ENCODE peak calls at places on chromosomes 12 and 14, in six cellular contexts. One of them, this sample, is unnamed. For H3K9me3, the result is how much of the 10 kb centered on the place peaks cover.

GRCh38 chr12:115998119-115998633 is 279.3 kb downstream of the MED13L start:
- DNase-seq in trophoblast cell: peak
- DNase-seq in H1: peak
- DNase-seq in H9: peak
- DNase-seq in IMR-90: peak
- DNase-seq in mesenchymal stem cell: peak
- DNase-seq in this sample: peak

GRCh38 chr12:113232232-113232615 is 11.0 kb downstream of the TPCN1 start:
- DNase-seq in trophoblast cell: no peak
- DNase-seq in H1: no peak
- DNase-seq in H9: no peak
- DNase-seq in IMR-90: no peak
- DNase-seq in mesenchymal stem cell: no peak
- DNase-seq in this sample: no peak

GRCh38 chr14:90273532-90273931 is 17.2 kb downstream of the PSMC1 start:
- DNase-seq in trophoblast cell: no peak
- DNase-seq in H1: no peak
- DNase-seq in H9: no peak
- DNase-seq in IMR-90: no peak
- DNase-seq in mesenchymal stem cell: no peak
- DNase-seq in this sample: no peak

GRCh38 chr12:121754836-121755235 is 38.7 kb downstream of the RHOF start:
- DNase-seq in trophoblast cell: no peak
- DNase-seq in H1: no peak
- DNase-seq in H9: no peak
- DNase-seq in IMR-90: no peak
- DNase-seq in mesenchymal stem cell: no peak
- DNase-seq in this sample: no peak

GRCh38 chr12:66636771-66637170 is 42.1 kb downstream of the GRIP1 start:
- DNase-seq in trophoblast cell: no peak
- DNase-seq in H1: no peak
- DNase-seq in H9: no peak
- DNase-seq in IMR-90: no peak
- DNase-seq in mesenchymal stem cell: peak
- DNase-seq in this sample: no peak

GRCh38 chr14:24236689-24237462 is 4.1 kb downstream of the GMPR2 start:
- DNase-seq in trophoblast cell: no peak
- DNase-seq in H1: no peak
- DNase-seq in H9: no peak
- DNase-seq in IMR-90: no peak
- DNase-seq in mesenchymal stem cell: no peak
- DNase-seq in this sample: no peak

GRCh38 chr14:52876311-52876710 is 74.5 kb downstream of the FERMT2 start:
- DNase-seq in trophoblast cell: peak
- DNase-seq in H1: no peak
- DNase-seq in H9: no peak
- DNase-seq in IMR-90: peak
- DNase-seq in mesenchymal stem cell: peak
- DNase-seq in this sample: no peak

GRCh38 chr12:120346031-120346430 is 18.5 kb upstream of the PLA2G1B start:
- DNase-seq in trophoblast cell: no peak
- DNase-seq in H1: no peak
- DNase-seq in H9: no peak
- DNase-seq in IMR-90: no peak
- DNase-seq in mesenchymal stem cell: no peak
- DNase-seq in this sample: no peak

GRCh38 chr12:45200497-45201043 is 15.3 kb upstream of the ANO6 start:
- DNase-seq in trophoblast cell: peak
- DNase-seq in H1: no peak
- DNase-seq in H9: no peak
- DNase-seq in IMR-90: peak
- DNase-seq in mesenchymal stem cell: peak
- DNase-seq in this sample: no peak

GRCh38 chr14:71143391-71144290 is 236.4 kb downstream of the PCNX1 start:
- DNase-seq in trophoblast cell: peak
- DNase-seq in H1: no peak
- DNase-seq in H9: no peak
- DNase-seq in IMR-90: peak
- DNase-seq in mesenchymal stem cell: peak
- DNase-seq in this sample: no peak

GRCh38 chr12:12240671-12241345 is 26.0 kb downstream of the LRP6 start:
- DNase-seq in trophoblast cell: no peak
- DNase-seq in H1: no peak
- DNase-seq in H9: no peak
- DNase-seq in IMR-90: peak
- DNase-seq in mesenchymal stem cell: peak
- DNase-seq in this sample: peak

GRCh38 chr12:100248886-100249285 is 18.0 kb downstream of the DEPDC4 start:
- DNase-seq in trophoblast cell: no peak
- DNase-seq in H1: no peak
- DNase-seq in H9: no peak
- DNase-seq in IMR-90: peak
- DNase-seq in mesenchymal stem cell: no peak
- DNase-seq in this sample: no peak

GRCh38 chr12:118494776-118495175 is 118.4 kb downstream of the SUDS3 start:
- DNase-seq in trophoblast cell: peak
- DNase-seq in H1: no peak
- DNase-seq in H9: no peak
- DNase-seq in IMR-90: no peak
- DNase-seq in mesenchymal stem cell: no peak
- DNase-seq in this sample: no peak

GRCh38 chr12:104478396-104479140 is 21.8 kb downstream of the CHST11 start:
- DNase-seq in trophoblast cell: no peak
- DNase-seq in H1: no peak
- DNase-seq in H9: no peak
- DNase-seq in IMR-90: no peak
- DNase-seq in mesenchymal stem cell: peak
- DNase-seq in this sample: no peak

GRCh38 chr14:74302160-74302628 is 540 bp downstream of the ABCD4 start:
- DNase-seq in trophoblast cell: peak
- DNase-seq in H1: no peak
- DNase-seq in H9: no peak
- DNase-seq in IMR-90: peak
- DNase-seq in mesenchymal stem cell: peak
- DNase-seq in this sample: no peak

GRCh38 chr12:66160704-66161103 is 9.1 kb downstream of the TMBIM4 start:
- DNase-seq in trophoblast cell: no peak
- DNase-seq in H1: no peak
- DNase-seq in H9: no peak
- DNase-seq in IMR-90: no peak
- DNase-seq in mesenchymal stem cell: no peak
- DNase-seq in this sample: no peak

GRCh38 chr12:117161460-117162166 is 28.7 kb downstream of the FBXO21 start:
- DNase-seq in trophoblast cell: no peak
- DNase-seq in H1: no peak
- DNase-seq in H9: no peak
- DNase-seq in IMR-90: no peak
- DNase-seq in mesenchymal stem cell: no peak
- DNase-seq in this sample: no peak

GRCh38 chr12:59657711-59658110 is 61.9 kb downstream of the SLC16A7 start:
- DNase-seq in trophoblast cell: no peak
- DNase-seq in H1: no peak
- DNase-seq in H9: no peak
- DNase-seq in IMR-90: no peak
- DNase-seq in mesenchymal stem cell: no peak
- DNase-seq in this sample: no peak

GRCh38 chr12:59660148-59660547 is 64.3 kb downstream of the SLC16A7 start:
- DNase-seq in trophoblast cell: no peak
- DNase-seq in H1: no peak
- DNase-seq in H9: no peak
- DNase-seq in IMR-90: no peak
- DNase-seq in mesenchymal stem cell: no peak
- DNase-seq in this sample: no peak

GRCh38 chr12:59657266-59657665 is 61.4 kb downstream of the SLC16A7 start:
- DNase-seq in trophoblast cell: peak
- DNase-seq in H1: no peak
- DNase-seq in H9: no peak
- DNase-seq in IMR-90: peak
- DNase-seq in mesenchymal stem cell: peak
- DNase-seq in this sample: no peak

GRCh38 chr12:59664495-59664894 is 68.7 kb downstream of the SLC16A7 start:
- DNase-seq in trophoblast cell: no peak
- DNase-seq in H1: no peak
- DNase-seq in H9: no peak
- DNase-seq in IMR-90: no peak
- DNase-seq in mesenchymal stem cell: no peak
- DNase-seq in this sample: no peak

DNA sequence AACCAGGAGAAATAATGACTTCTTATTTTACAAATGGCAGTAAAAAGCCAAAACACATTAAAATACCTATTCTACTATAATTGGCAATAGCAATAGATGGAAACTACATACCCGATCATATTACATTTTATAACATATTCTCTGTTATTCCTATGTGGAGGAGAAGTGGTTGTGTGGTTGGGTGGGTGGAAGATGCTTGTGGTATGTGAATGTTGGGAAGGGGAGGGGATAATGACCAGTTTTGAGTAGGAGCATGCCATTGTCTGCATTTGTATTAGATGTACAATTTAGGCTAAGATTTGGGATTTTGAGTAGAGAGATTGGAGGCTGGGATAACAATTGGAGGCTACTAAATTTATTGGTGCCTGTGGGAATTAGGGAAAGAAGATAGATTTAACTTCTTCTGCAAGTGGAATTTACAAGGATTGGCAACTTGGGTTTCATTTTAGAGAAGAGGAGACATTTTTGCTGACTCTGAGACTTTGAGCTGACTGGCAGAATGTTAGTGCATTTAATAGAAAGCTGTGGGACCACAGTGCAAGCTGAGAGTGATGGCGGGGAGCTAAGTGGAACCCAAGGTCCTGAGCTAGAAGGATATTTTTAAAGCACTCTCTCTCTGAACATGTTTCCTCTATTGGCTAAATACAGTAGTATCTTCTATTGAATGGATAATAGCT is 65.2 kb downstream of the SLC16A7 start:
- DNase-seq in trophoblast cell: no peak
- DNase-seq in H1: no peak
- DNase-seq in H9: no peak
- DNase-seq in IMR-90: no peak
- DNase-seq in mesenchymal stem cell: no peak
- DNase-seq in this sample: no peak
- H2BK120ac ChIP-seq in trophoblast cell: no peak
- H2BK120ac ChIP-seq in H1: no peak
- H2BK120ac ChIP-seq in H9: no peak
- H2BK120ac ChIP-seq in IMR-90: no peak
- H2BK120ac ChIP-seq in mesenchymal stem cell: no peak
- H2BK120ac ChIP-seq in this sample: no peak

DNA sequence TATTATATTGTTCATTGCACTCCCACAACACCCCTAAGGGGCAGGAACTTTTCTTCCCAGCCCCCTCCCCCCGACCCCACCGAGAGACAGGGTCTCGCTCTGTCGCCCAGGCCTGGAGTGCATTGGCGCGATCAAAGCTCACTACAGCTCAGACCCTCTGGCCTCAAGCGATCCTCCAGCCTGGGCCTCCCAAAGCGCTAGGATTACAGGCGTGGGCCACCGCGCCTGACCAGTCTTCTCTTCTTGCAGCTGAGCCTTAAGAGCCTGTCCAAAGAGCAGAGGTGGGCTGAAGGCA is 310 bp upstream of the UNG start:
- DNase-seq in trophoblast cell: no peak
- DNase-seq in H1: no peak
- DNase-seq in H9: no peak
- DNase-seq in IMR-90: no peak
- DNase-seq in mesenchymal stem cell: no peak
- DNase-seq in this sample: no peak
- H3K18ac ChIP-seq in trophoblast cell: no peak
- H3K18ac ChIP-seq in H1: peak
- H3K18ac ChIP-seq in H9: peak
- H3K18ac ChIP-seq in IMR-90: no peak
- H3K18ac ChIP-seq in mesenchymal stem cell: no peak
- H3K18ac ChIP-seq in this sample: peak

DNA sequence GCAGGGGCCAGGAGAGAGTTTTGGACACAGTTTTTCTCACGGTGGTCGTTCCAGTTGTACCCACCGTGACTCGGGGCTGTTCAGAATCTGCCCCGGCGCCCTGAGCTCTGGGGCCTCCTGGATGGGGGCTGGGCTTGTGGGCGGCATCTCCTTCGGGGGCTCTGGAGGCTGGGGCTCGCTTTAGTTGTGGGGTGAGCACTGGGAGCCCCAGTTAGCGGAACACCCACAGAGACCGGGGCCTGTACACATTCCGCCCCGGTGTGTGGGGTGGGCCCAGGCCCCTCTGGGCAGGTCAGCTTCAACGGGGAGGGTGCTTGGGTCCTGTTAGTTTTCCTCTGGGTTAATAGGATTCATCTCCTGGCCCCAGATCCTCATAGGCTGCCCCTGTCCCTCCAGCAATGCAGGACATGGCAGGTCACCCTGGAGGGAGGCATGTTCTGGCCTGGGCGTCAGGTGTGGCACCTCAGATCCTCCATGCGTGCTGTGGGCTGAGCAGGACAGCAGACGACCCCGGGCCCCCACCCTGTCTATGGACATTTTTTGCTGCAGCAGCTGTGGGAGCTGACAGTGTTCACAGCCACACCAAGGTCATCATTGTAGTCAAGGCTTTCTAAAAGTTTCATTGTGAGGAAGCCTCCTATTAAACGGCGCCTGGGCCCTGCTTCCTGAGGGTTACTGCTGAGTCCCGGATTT is 393.2 kb downstream of the TMEM121 start:
- DNase-seq in trophoblast cell: no peak
- DNase-seq in H1: no peak
- DNase-seq in H9: no peak
- DNase-seq in IMR-90: no peak
- DNase-seq in mesenchymal stem cell: no peak
- DNase-seq in this sample: no peak
- H3K9me3 ChIP-seq in trophoblast cell: half or more
- H3K9me3 ChIP-seq in H1: half or more
- H3K9me3 ChIP-seq in H9: half or more
- H3K9me3 ChIP-seq in IMR-90: under half
- H3K9me3 ChIP-seq in mesenchymal stem cell: under half
- H3K9me3 ChIP-seq in this sample: under half

GRCh38 chr12:52496054-52496453 is 3.0 kb upstream of the KRT6A start:
- DNase-seq in trophoblast cell: no peak
- DNase-seq in H1: no peak
- DNase-seq in H9: no peak
- DNase-seq in IMR-90: no peak
- DNase-seq in mesenchymal stem cell: no peak
- DNase-seq in this sample: no peak
- H2BK120ac ChIP-seq in trophoblast cell: no peak
- H2BK120ac ChIP-seq in H1: peak
- H2BK120ac ChIP-seq in H9: no peak
- H2BK120ac ChIP-seq in IMR-90: no peak
- H2BK120ac ChIP-seq in mesenchymal stem cell: no peak
- H2BK120ac ChIP-seq in this sample: no peak

This sample was measured in neuronal stem cell.